ENCODE peak calls at places on chromosome 4, in six cellular contexts. One of them, this sample, is unnamed.

GRCh38 chr4:124468360-124468759 is 244.2 kb downstream of the ANKRD50 start:
- DNase-seq in pancreas: no peak
- DNase-seq in mucosa of descending colon: no peak
- DNase-seq in kidney: no peak
- DNase-seq in endothelial cell of umbilical vein: no peak
- DNase-seq in lower leg skin: no peak
- DNase-seq in this sample: no peak

GRCh38 chr4:82864336-82865001 is 26.5 kb downstream of the SEC31A start:
- DNase-seq in pancreas: no peak
- DNase-seq in mucosa of descending colon: no peak
- DNase-seq in kidney: no peak
- DNase-seq in endothelial cell of umbilical vein: no peak
- DNase-seq in lower leg skin: no peak
- DNase-seq in this sample: no peak

GRCh38 chr4:137694138-137694537 is 161.8 kb upstream of the PCDH18 start:
- DNase-seq in pancreas: no peak
- DNase-seq in mucosa of descending colon: no peak
- DNase-seq in kidney: no peak
- DNase-seq in endothelial cell of umbilical vein: peak; percentile 10
- DNase-seq in lower leg skin: no peak
- DNase-seq in this sample: peak; percentile 34

GRCh38 chr4:6938237-6938636 is 28.6 kb downstream of the TBC1D14 start:
- DNase-seq in pancreas: no peak
- DNase-seq in mucosa of descending colon: no peak
- DNase-seq in kidney: no peak
- DNase-seq in endothelial cell of umbilical vein: peak; percentile 61
- DNase-seq in lower leg skin: peak; percentile 90
- DNase-seq in this sample: no peak

GRCh38 chr4:150514709-150515108 is 67.2 kb upstream of the MAB21L2 start:
- DNase-seq in pancreas: no peak
- DNase-seq in mucosa of descending colon: no peak
- DNase-seq in kidney: no peak
- DNase-seq in endothelial cell of umbilical vein: no peak
- DNase-seq in lower leg skin: no peak
- DNase-seq in this sample: no peak

GRCh38 chr4:6674500-6675149 is 19.1 kb upstream of the S100P start:
- DNase-seq in pancreas: no peak
- DNase-seq in mucosa of descending colon: peak; percentile 72
- DNase-seq in kidney: no peak
- DNase-seq in endothelial cell of umbilical vein: peak; percentile 48
- DNase-seq in lower leg skin: no peak
- DNase-seq in this sample: no peak

GRCh38 chr4:73343432-73343831 is 60.7 kb upstream of the ALB start:
- DNase-seq in pancreas: no peak
- DNase-seq in mucosa of descending colon: peak; percentile 4
- DNase-seq in kidney: no peak
- DNase-seq in endothelial cell of umbilical vein: no peak
- DNase-seq in lower leg skin: no peak
- DNase-seq in this sample: no peak

GRCh38 chr4:2253160-2254084 is 8.5 kb downstream of the MXD4 start:
- DNase-seq in pancreas: no peak
- DNase-seq in mucosa of descending colon: no peak
- DNase-seq in kidney: peak; percentile 59
- DNase-seq in endothelial cell of umbilical vein: no peak
- DNase-seq in lower leg skin: peak; percentile 69
- DNase-seq in this sample: no peak

GRCh38 chr4:7423391-7423790 is 11.3 kb downstream of the PSAPL1 start:
- DNase-seq in pancreas: peak; percentile 20
- DNase-seq in mucosa of descending colon: no peak
- DNase-seq in kidney: peak; percentile 48
- DNase-seq in endothelial cell of umbilical vein: no peak
- DNase-seq in lower leg skin: peak; percentile 76
- DNase-seq in this sample: no peak

GRCh38 chr4:8747896-8748575 is 123.6 kb downstream of the HMX1 start:
- DNase-seq in pancreas: peak; percentile 41
- DNase-seq in mucosa of descending colon: no peak
- DNase-seq in kidney: peak; percentile 41
- DNase-seq in endothelial cell of umbilical vein: no peak
- DNase-seq in lower leg skin: peak; percentile 52
- DNase-seq in this sample: no peak

GRCh38 chr4:85824166-85824945 is 349.4 kb downstream of the ARHGAP24 start:
- DNase-seq in pancreas: no peak
- DNase-seq in mucosa of descending colon: no peak
- DNase-seq in kidney: no peak
- DNase-seq in endothelial cell of umbilical vein: peak; percentile 68
- DNase-seq in lower leg skin: no peak
- DNase-seq in this sample: no peak

GRCh38 chr4:109972786-109973528 is 60.3 kb downstream of the EGF start:
- DNase-seq in pancreas: no peak
- DNase-seq in mucosa of descending colon: peak; percentile 44
- DNase-seq in kidney: no peak
- DNase-seq in endothelial cell of umbilical vein: no peak
- DNase-seq in lower leg skin: no peak
- DNase-seq in this sample: no peak
- TF ChIP-seq CTCF in pancreas: no peak
- TF ChIP-seq CTCF in mucosa of descending colon: no peak
- TF ChIP-seq CTCF in kidney: no peak
- TF ChIP-seq CTCF in endothelial cell of umbilical vein: no peak
- TF ChIP-seq CTCF in lower leg skin: no peak
- TF ChIP-seq CTCF in this sample: no peak

GRCh38 chr4:116512552-116512951 is 572.8 kb downstream of the TRAM1L1 start:
- DNase-seq in pancreas: no peak
- DNase-seq in mucosa of descending colon: no peak
- DNase-seq in kidney: no peak
- DNase-seq in endothelial cell of umbilical vein: no peak
- DNase-seq in lower leg skin: no peak
- DNase-seq in this sample: no peak
- H3K4me3 ChIP-seq in pancreas: no peak overlapping the region
- H3K4me3 ChIP-seq in mucosa of descending colon: no peak overlapping the region
- H3K4me3 ChIP-seq in kidney: no peak overlapping the region
- H3K4me3 ChIP-seq in endothelial cell of umbilical vein: no peak overlapping the region
- H3K4me3 ChIP-seq in lower leg skin: no peak overlapping the region
- H3K4me3 ChIP-seq in this sample: no peak overlapping the region

DNA sequence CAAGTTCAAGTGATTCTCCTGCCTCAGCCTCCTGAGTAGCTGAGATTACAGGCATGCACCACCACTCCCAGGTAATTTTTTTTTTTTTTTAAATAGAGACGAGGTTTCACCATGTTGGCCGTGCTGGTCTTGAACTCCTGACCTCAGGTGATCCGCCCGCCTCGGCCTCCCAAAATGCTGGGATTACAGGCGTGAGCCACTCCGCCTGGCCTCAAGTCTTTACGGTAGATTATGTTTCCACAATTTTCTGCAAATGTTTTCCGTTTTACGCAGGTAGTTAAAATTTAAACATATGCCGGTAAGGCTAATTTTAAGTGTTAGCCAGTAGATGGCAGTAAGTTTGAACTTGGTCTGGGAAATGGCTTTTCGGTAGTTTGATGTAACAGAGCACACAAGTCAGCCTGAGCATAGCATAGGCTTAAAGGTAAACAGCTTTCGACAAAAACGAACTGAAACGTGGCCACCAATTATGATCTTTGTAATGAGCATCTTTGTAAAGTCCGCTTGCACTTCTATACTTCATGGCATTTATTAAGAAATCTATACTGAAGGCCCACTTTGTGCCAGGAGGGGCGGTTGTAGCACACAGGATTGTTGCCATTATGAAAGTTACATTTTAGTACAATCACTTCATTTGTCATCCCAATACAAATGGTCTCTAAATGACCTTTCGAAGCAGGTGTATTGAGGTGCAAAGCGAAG is 31.1 kb downstream of the CCKAR start:
- DNase-seq in pancreas: no peak
- DNase-seq in mucosa of descending colon: no peak
- DNase-seq in kidney: no peak
- DNase-seq in endothelial cell of umbilical vein: peak; percentile 51
- DNase-seq in lower leg skin: no peak
- DNase-seq in this sample: peak; percentile 52
- TF ChIP-seq CTCF in pancreas: no peak
- TF ChIP-seq CTCF in mucosa of descending colon: no peak
- TF ChIP-seq CTCF in kidney: peak; percentile 54
- TF ChIP-seq CTCF in endothelial cell of umbilical vein: peak; percentile 42
- TF ChIP-seq CTCF in lower leg skin: no peak
- TF ChIP-seq CTCF in this sample: peak; percentile 34

DNA sequence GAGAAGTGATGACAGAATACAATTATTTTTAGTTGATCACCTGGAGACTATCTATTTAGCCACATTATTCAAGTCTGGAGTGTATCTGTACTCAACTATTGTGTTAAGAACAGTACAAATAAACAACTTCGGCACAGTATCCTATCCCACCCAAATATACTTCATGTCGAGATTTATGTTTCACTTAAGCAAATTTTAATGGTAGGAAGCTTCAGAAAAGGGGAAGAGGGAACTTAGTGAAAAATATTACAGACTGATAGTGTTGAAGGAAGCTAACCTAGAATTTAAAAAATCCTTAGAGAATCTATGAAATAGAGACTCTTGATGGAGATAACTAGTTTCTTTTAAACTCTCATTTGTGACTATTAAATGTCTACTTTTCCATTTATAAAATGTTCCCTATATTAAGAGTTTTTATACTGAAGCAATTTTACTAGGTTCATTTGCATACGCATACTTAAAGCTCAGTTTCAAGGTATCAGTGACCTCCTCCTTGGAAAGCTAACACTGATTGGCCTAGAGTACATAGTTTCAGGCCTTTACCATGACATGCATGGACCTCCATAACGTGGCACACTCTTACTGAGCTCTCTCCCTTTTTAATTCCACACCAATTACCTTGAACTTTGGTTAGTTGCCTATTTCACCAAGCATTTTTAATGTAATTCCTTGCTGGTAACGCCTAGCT is 197.7 kb downstream of the CAMK2D start:
- DNase-seq in pancreas: no peak
- DNase-seq in mucosa of descending colon: no peak
- DNase-seq in kidney: no peak
- DNase-seq in endothelial cell of umbilical vein: no peak
- DNase-seq in lower leg skin: no peak
- DNase-seq in this sample: no peak
- H3K4me3 ChIP-seq in pancreas: no peak overlapping the region
- H3K4me3 ChIP-seq in mucosa of descending colon: no peak overlapping the region
- H3K4me3 ChIP-seq in kidney: no peak overlapping the region
- H3K4me3 ChIP-seq in endothelial cell of umbilical vein: no peak overlapping the region
- H3K4me3 ChIP-seq in lower leg skin: no peak overlapping the region
- H3K4me3 ChIP-seq in this sample: no peak overlapping the region

DNA sequence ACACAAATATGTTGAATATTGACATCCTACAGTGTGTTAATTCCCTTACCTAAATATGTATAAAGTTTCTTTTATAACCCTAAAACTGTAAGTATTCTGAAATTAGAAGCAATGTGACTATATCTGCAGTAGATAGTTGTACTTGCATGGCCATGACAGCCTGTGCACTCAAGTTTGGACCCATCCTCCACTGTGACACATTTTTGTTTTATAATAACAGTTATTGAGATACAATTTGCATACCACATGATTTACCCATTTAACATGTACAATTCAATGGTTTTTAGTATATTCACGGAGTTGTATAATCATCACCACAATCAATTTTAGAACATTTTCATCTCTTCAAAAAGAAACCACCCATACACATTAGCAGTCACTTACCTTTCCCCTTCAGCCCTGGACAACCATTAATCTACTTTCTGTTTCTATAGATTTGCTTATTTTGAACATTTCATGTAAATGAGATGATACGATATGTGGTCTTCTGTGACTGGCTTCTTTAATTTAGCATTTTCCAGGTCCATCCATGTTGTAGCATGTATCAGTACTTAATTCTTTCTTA is 29.6 kb downstream of the HERC3 start:
- DNase-seq in pancreas: no peak
- DNase-seq in mucosa of descending colon: no peak
- DNase-seq in kidney: no peak
- DNase-seq in endothelial cell of umbilical vein: no peak
- DNase-seq in lower leg skin: no peak
- DNase-seq in this sample: no peak
- TF ChIP-seq CTCF in pancreas: no peak
- TF ChIP-seq CTCF in mucosa of descending colon: no peak
- TF ChIP-seq CTCF in kidney: no peak
- TF ChIP-seq CTCF in endothelial cell of umbilical vein: no peak
- TF ChIP-seq CTCF in lower leg skin: no peak
- TF ChIP-seq CTCF in this sample: no peak

GRCh38 chr4:81084029-81084428 is 53.5 kb downstream of the BMP3 start:
- DNase-seq in pancreas: no peak
- DNase-seq in mucosa of descending colon: peak; percentile 22
- DNase-seq in kidney: no peak
- DNase-seq in endothelial cell of umbilical vein: no peak
- DNase-seq in lower leg skin: no peak
- DNase-seq in this sample: no peak
- H3K4me3 ChIP-seq in pancreas: no peak overlapping the region
- H3K4me3 ChIP-seq in mucosa of descending colon: no peak overlapping the region
- H3K4me3 ChIP-seq in kidney: no peak overlapping the region
- H3K4me3 ChIP-seq in endothelial cell of umbilical vein: no peak overlapping the region
- H3K4me3 ChIP-seq in lower leg skin: no peak overlapping the region
- H3K4me3 ChIP-seq in this sample: no peak overlapping the region

GRCh38 chr4:102420563-102421221 is 75.4 kb upstream of the SLC39A8 start:
- DNase-seq in pancreas: no peak
- DNase-seq in mucosa of descending colon: no peak
- DNase-seq in kidney: no peak
- DNase-seq in endothelial cell of umbilical vein: peak; percentile 44
- DNase-seq in lower leg skin: no peak
- DNase-seq in this sample: no peak
- TF ChIP-seq CTCF in pancreas: no peak
- TF ChIP-seq CTCF in mucosa of descending colon: no peak
- TF ChIP-seq CTCF in kidney: no peak
- TF ChIP-seq CTCF in endothelial cell of umbilical vein: no peak
- TF ChIP-seq CTCF in lower leg skin: no peak
- TF ChIP-seq CTCF in this sample: peak; percentile 16

DNA sequence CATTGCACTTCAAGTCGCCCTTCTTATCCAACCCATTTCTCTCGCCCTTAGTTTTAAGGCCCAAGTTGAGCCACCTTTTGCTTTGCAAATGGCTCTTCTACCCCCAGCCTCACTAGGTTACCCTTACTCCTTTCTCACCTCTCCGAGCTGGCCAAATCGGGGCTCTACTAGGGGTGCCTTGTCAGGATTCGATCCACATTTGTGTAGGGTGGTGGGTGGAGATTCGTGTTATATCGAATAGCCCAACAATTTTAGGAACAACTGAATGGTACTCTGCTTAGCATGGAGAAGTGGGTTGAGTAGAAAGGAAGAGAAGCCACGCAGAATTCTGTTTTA is 3.5 kb downstream of the SLIT2 start:
- DNase-seq in pancreas: no peak
- DNase-seq in mucosa of descending colon: no peak
- DNase-seq in kidney: no peak
- DNase-seq in endothelial cell of umbilical vein: peak; percentile 40
- DNase-seq in lower leg skin: no peak
- DNase-seq in this sample: no peak
- H3K4me3 ChIP-seq in pancreas: peak overlapping the region; percentile 66
- H3K4me3 ChIP-seq in mucosa of descending colon: no peak overlapping the region
- H3K4me3 ChIP-seq in kidney: peak overlapping the region; percentile 58
- H3K4me3 ChIP-seq in endothelial cell of umbilical vein: peak overlapping the region; percentile 69
- H3K4me3 ChIP-seq in lower leg skin: no peak overlapping the region
- H3K4me3 ChIP-seq in this sample: peak overlapping the region; percentile 75

This sample was measured in AG04449.